ENCODE peak calls at places on chromosomes 7 and 10, in seven cellular contexts. One of them, this sample, is unnamed.

GRCh38 chr7:117458977-117459583 is 20.7 kb upstream of the CFTR start:
- DNase-seq in PC-3: peak
- DNase-seq in neuronal stem cell: no peak
- DNase-seq in IMR-90: peak
- DNase-seq in fibroblast of lung: peak
- DNase-seq in HCT116: peak
- DNase-seq in SK-N-SH: peak
- DNase-seq in this sample: peak

GRCh38 chr7:34042406-34042805 is 137.1 kb downstream of the BMPER start:
- DNase-seq in PC-3: peak
- DNase-seq in neuronal stem cell: no peak
- DNase-seq in IMR-90: peak
- DNase-seq in fibroblast of lung: no peak
- DNase-seq in HCT116: no peak
- DNase-seq in SK-N-SH: no peak
- DNase-seq in this sample: no peak

GRCh38 chr10:68471586-68472408 is at the start of gene DNA2:
- DNase-seq in PC-3: peak
- DNase-seq in neuronal stem cell: peak
- DNase-seq in IMR-90: peak
- DNase-seq in fibroblast of lung: peak
- DNase-seq in HCT116: peak
- DNase-seq in SK-N-SH: peak
- DNase-seq in this sample: peak

GRCh38 chr7:154906736-154907355 is 96.1 kb downstream of the PAXIP1 start:
- DNase-seq in PC-3: no peak
- DNase-seq in neuronal stem cell: no peak
- DNase-seq in IMR-90: no peak
- DNase-seq in fibroblast of lung: no peak
- DNase-seq in HCT116: no peak
- DNase-seq in SK-N-SH: no peak
- DNase-seq in this sample: no peak

GRCh38 chr7:43565786-43566185 is 17.1 kb upstream of the STK17A start:
- DNase-seq in PC-3: no peak
- DNase-seq in neuronal stem cell: no peak
- DNase-seq in IMR-90: peak
- DNase-seq in fibroblast of lung: peak
- DNase-seq in HCT116: no peak
- DNase-seq in SK-N-SH: no peak
- DNase-seq in this sample: no peak

GRCh38 chr7:117716707-117717294 is 156.4 kb downstream of the CTTNBP2 start:
- DNase-seq in PC-3: no peak
- DNase-seq in neuronal stem cell: no peak
- DNase-seq in IMR-90: no peak
- DNase-seq in fibroblast of lung: no peak
- DNase-seq in HCT116: no peak
- DNase-seq in SK-N-SH: no peak
- DNase-seq in this sample: no peak

GRCh38 chr10:112763916-112764520 is 186.0 kb upstream of the TCF7L2 start:
- DNase-seq in PC-3: peak
- DNase-seq in neuronal stem cell: no peak
- DNase-seq in IMR-90: peak
- DNase-seq in fibroblast of lung: peak
- DNase-seq in HCT116: no peak
- DNase-seq in SK-N-SH: no peak
- DNase-seq in this sample: no peak

GRCh38 chr7:152867482-152867833 is 107.9 kb downstream of the ACTR3B start:
- DNase-seq in PC-3: no peak
- DNase-seq in neuronal stem cell: no peak
- DNase-seq in IMR-90: no peak
- DNase-seq in fibroblast of lung: no peak
- DNase-seq in HCT116: no peak
- DNase-seq in SK-N-SH: no peak
- DNase-seq in this sample: no peak

GRCh38 chr10:85043207-85043606 is 714.8 kb downstream of the CCSER2 start:
- DNase-seq in PC-3: no peak
- DNase-seq in neuronal stem cell: no peak
- DNase-seq in IMR-90: no peak
- DNase-seq in fibroblast of lung: no peak
- DNase-seq in HCT116: no peak
- DNase-seq in SK-N-SH: no peak
- DNase-seq in this sample: no peak

GRCh38 chr10:103692421-103693069 is 162.8 kb downstream of the SH3PXD2A start:
- DNase-seq in PC-3: no peak
- DNase-seq in neuronal stem cell: no peak
- DNase-seq in IMR-90: no peak
- DNase-seq in fibroblast of lung: no peak
- DNase-seq in HCT116: no peak
- DNase-seq in SK-N-SH: no peak
- DNase-seq in this sample: peak
- H2AFZ ChIP-seq in PC-3: no peak
- H2AFZ ChIP-seq in neuronal stem cell: no peak
- H2AFZ ChIP-seq in IMR-90: peak
- H2AFZ ChIP-seq in fibroblast of lung: no peak
- H2AFZ ChIP-seq in HCT116: peak
- H2AFZ ChIP-seq in SK-N-SH: no peak
- H2AFZ ChIP-seq in this sample: peak

GRCh38 chr7:123640583-123640982 is 15.1 kb upstream of the LMOD2 start:
- DNase-seq in PC-3: no peak
- DNase-seq in neuronal stem cell: no peak
- DNase-seq in IMR-90: no peak
- DNase-seq in fibroblast of lung: no peak
- DNase-seq in HCT116: no peak
- DNase-seq in SK-N-SH: no peak
- DNase-seq in this sample: no peak

GRCh38 chr7:123637203-123637602 is 18.5 kb upstream of the LMOD2 start:
- DNase-seq in PC-3: peak
- DNase-seq in neuronal stem cell: no peak
- DNase-seq in IMR-90: no peak
- DNase-seq in fibroblast of lung: no peak
- DNase-seq in HCT116: no peak
- DNase-seq in SK-N-SH: no peak
- DNase-seq in this sample: no peak

GRCh38 chr7:123641901-123642300 is 13.8 kb upstream of the LMOD2 start:
- DNase-seq in PC-3: no peak
- DNase-seq in neuronal stem cell: no peak
- DNase-seq in IMR-90: no peak
- DNase-seq in fibroblast of lung: no peak
- DNase-seq in HCT116: no peak
- DNase-seq in SK-N-SH: no peak
- DNase-seq in this sample: no peak

GRCh38 chr7:123637878-123638277 is 17.8 kb upstream of the LMOD2 start:
- DNase-seq in PC-3: no peak
- DNase-seq in neuronal stem cell: no peak
- DNase-seq in IMR-90: no peak
- DNase-seq in fibroblast of lung: no peak
- DNase-seq in HCT116: no peak
- DNase-seq in SK-N-SH: no peak
- DNase-seq in this sample: no peak

DNA sequence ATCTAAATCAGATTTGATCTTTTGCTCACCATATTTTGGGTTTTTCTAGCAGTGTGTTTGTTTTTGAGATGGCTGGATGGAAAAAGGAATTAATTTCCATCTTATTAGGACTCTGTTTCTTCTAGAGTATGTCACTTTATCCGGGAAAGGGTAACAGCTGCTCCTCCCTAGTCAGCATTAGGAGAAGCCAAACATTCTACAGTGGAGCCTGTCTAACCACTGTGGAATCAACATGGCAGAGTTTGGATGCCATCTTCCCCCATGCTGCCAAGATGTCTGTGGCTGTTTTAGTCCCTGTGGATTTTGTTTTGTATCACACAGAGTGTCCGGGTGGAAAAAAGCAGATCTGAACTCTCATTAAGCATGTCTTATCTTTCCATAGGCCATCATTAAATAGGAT is 16.0 kb upstream of the LMOD2 start:
- DNase-seq in PC-3: no peak
- DNase-seq in neuronal stem cell: no peak
- DNase-seq in IMR-90: no peak
- DNase-seq in fibroblast of lung: no peak
- DNase-seq in HCT116: no peak
- DNase-seq in SK-N-SH: no peak
- DNase-seq in this sample: no peak
- H2AFZ ChIP-seq in PC-3: no peak
- H2AFZ ChIP-seq in neuronal stem cell: no peak
- H2AFZ ChIP-seq in IMR-90: no peak
- H2AFZ ChIP-seq in fibroblast of lung: no peak
- H2AFZ ChIP-seq in HCT116: no peak
- H2AFZ ChIP-seq in SK-N-SH: no peak
- H2AFZ ChIP-seq in this sample: no peak

GRCh38 chr7:156651472-156651871 is 10.9 kb downstream of the RNF32 start:
- DNase-seq in PC-3: peak
- DNase-seq in neuronal stem cell: no peak
- DNase-seq in IMR-90: peak
- DNase-seq in fibroblast of lung: no peak
- DNase-seq in HCT116: no peak
- DNase-seq in SK-N-SH: no peak
- DNase-seq in this sample: no peak
- H2AFZ ChIP-seq in PC-3: no peak
- H2AFZ ChIP-seq in neuronal stem cell: no peak
- H2AFZ ChIP-seq in IMR-90: no peak
- H2AFZ ChIP-seq in fibroblast of lung: no peak
- H2AFZ ChIP-seq in HCT116: no peak
- H2AFZ ChIP-seq in SK-N-SH: no peak
- H2AFZ ChIP-seq in this sample: no peak

GRCh38 chr10:33334170-33334838 is at the start of gene NRP1:
- DNase-seq in PC-3: peak
- DNase-seq in neuronal stem cell: peak
- DNase-seq in IMR-90: no peak
- DNase-seq in fibroblast of lung: no peak
- DNase-seq in HCT116: no peak
- DNase-seq in SK-N-SH: peak
- DNase-seq in this sample: no peak
- H2AFZ ChIP-seq in PC-3: peak
- H2AFZ ChIP-seq in neuronal stem cell: peak
- H2AFZ ChIP-seq in IMR-90: peak
- H2AFZ ChIP-seq in fibroblast of lung: no peak
- H2AFZ ChIP-seq in HCT116: peak
- H2AFZ ChIP-seq in SK-N-SH: peak
- H2AFZ ChIP-seq in this sample: peak

DNA sequence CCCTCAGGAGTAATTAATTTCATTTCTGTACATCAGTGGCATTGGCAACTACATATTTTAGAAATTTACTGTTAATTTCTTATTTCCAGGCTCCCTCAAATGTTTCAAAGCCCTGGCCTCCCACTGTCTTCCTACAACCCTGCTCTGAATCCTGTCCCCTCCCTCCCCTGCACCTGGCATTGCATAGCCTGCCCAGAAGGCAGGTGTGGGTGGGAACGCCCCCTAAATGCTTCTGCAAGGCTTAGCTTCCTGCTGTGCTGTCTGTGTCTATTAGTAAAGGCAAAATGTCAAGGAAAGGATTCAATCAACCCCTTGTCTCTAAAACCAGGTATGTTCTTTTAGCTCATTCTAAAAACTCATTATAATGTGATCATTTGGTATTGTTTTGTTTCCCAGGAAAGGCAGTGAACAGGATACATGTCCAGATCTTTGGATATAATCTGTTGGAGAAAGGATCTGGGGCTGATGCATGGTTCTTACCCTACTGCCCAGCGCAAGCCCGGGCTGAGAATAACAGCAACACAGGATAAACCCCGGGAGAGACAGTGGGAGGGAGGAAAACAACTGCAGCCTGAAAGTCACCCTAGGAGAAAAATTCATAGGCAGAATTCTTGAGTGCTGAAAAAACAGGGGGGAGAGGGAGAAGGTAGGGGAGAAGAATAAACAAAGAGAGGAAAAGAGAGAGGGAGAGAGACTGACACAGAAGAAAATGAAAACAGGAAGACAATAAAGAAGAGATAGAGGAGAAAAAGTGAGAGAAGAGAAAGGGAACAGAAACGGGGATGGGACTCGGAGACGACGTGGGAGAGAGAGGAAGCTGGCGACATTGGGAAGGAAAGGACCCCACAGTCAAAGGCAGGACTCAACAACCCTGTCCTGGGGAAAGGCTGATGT is 592 bp downstream of the ZNF488 start:
- DNase-seq in PC-3: no peak
- DNase-seq in neuronal stem cell: no peak
- DNase-seq in IMR-90: no peak
- DNase-seq in fibroblast of lung: no peak
- DNase-seq in HCT116: no peak
- DNase-seq in SK-N-SH: peak
- DNase-seq in this sample: no peak
- H2AFZ ChIP-seq in PC-3: peak
- H2AFZ ChIP-seq in neuronal stem cell: peak
- H2AFZ ChIP-seq in IMR-90: peak
- H2AFZ ChIP-seq in fibroblast of lung: peak
- H2AFZ ChIP-seq in HCT116: peak
- H2AFZ ChIP-seq in SK-N-SH: peak
- H2AFZ ChIP-seq in this sample: peak

GRCh38 chr7:10122573-10123100 is 851.0 kb upstream of the PHF14 start:
- DNase-seq in PC-3: no peak
- DNase-seq in neuronal stem cell: peak
- DNase-seq in IMR-90: no peak
- DNase-seq in fibroblast of lung: peak
- DNase-seq in HCT116: no peak
- DNase-seq in SK-N-SH: peak
- DNase-seq in this sample: no peak
- H2AFZ ChIP-seq in PC-3: no peak
- H2AFZ ChIP-seq in neuronal stem cell: peak
- H2AFZ ChIP-seq in IMR-90: no peak
- H2AFZ ChIP-seq in fibroblast of lung: no peak
- H2AFZ ChIP-seq in HCT116: no peak
- H2AFZ ChIP-seq in SK-N-SH: no peak
- H2AFZ ChIP-seq in this sample: no peak

GRCh38 chr7:54879776-54880175 is 120.8 kb upstream of the SEC61G start:
- DNase-seq in PC-3: peak
- DNase-seq in neuronal stem cell: no peak
- DNase-seq in IMR-90: peak
- DNase-seq in fibroblast of lung: no peak
- DNase-seq in HCT116: no peak
- DNase-seq in SK-N-SH: no peak
- DNase-seq in this sample: no peak
- H2AFZ ChIP-seq in PC-3: no peak
- H2AFZ ChIP-seq in neuronal stem cell: no peak
- H2AFZ ChIP-seq in IMR-90: no peak
- H2AFZ ChIP-seq in fibroblast of lung: no peak
- H2AFZ ChIP-seq in HCT116: no peak
- H2AFZ ChIP-seq in SK-N-SH: no peak
- H2AFZ ChIP-seq in this sample: no peak

GRCh38 chr7:39721919-39722597 is 98.7 kb downstream of the RALA start:
- DNase-seq in PC-3: no peak
- DNase-seq in neuronal stem cell: no peak
- DNase-seq in IMR-90: no peak
- DNase-seq in fibroblast of lung: no peak
- DNase-seq in HCT116: no peak
- DNase-seq in SK-N-SH: no peak
- DNase-seq in this sample: no peak

GRCh38 chr7:39732837-39733804 is 109.7 kb downstream of the RALA start:
- DNase-seq in PC-3: peak
- DNase-seq in neuronal stem cell: peak
- DNase-seq in IMR-90: peak
- DNase-seq in fibroblast of lung: peak
- DNase-seq in HCT116: peak
- DNase-seq in SK-N-SH: peak
- DNase-seq in this sample: peak

DNA sequence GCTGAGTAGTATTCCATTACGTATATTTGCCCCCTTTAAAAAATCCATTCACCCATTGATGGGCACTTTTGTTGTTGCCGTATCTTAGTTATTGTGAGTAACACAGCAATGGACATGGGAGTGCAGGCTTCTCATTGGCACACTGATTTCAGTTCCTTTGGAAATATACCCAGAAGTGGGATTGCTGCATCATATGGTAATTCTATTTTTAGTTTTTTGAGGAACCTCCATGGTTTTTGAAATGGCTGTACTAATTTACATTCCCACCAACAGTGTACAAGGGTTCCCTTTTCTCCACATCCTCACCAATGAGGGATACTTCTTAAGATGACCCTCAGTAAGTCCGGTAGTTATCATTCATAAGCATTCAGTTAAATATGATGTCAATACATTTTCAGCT is 104.2 kb downstream of the RALA start:
- DNase-seq in PC-3: no peak
- DNase-seq in neuronal stem cell: no peak
- DNase-seq in IMR-90: no peak
- DNase-seq in fibroblast of lung: no peak
- DNase-seq in HCT116: no peak
- DNase-seq in SK-N-SH: no peak
- DNase-seq in this sample: no peak
- H2AFZ ChIP-seq in PC-3: no peak
- H2AFZ ChIP-seq in neuronal stem cell: no peak
- H2AFZ ChIP-seq in IMR-90: no peak
- H2AFZ ChIP-seq in fibroblast of lung: no peak
- H2AFZ ChIP-seq in HCT116: no peak
- H2AFZ ChIP-seq in SK-N-SH: no peak
- H2AFZ ChIP-seq in this sample: no peak